ENCODE peak calls at places on chromosomes 3 and 15, in five cellular contexts. L is stimulated activated naive CD8-positive, alpha-beta T cell treated with anti-CD3 and anti-CD28 coated beads, Interleukin-15, Interleukin-2, amounts not matched to agents 100 U/mL and 50 U/mL, for 24 hours; Y is COLO829; E is T1000; Z is RWPE1. K is an unnamed sample.

GRCh38 chr3:112568642-112569041 is 6.8 kb downstream of the SLC35A5 start:
- DNase-seq in L (no peak), Z (peak), E (no peak), Y (no peak), K (peak)

GRCh38 chr3:145942052-145942451 is 218.9 kb downstream of the PLOD2 start:
- DNase-seq in E (no peak), L (no peak), Z (no peak), Y (no peak), K (no peak)

GRCh38 chr3:98002717-98003116 is 30.5 kb upstream of the RIOX2 start:
- DNase-seq in L (no peak), Z (no peak), E (no peak), Y (no peak), K (no peak)

GRCh38 chr3:32502944-32503286 is 263 bp upstream of the CMTM6 start:
- DNase-seq in L (no peak), Y (no peak), Z (no peak), E (no peak), K (no peak)

GRCh38 chr3:127588675-127589577 is 1.6 kb downstream of the TPRA1 start:
- DNase-seq in Y (no peak), E (peak), Z (peak), L (peak), K (peak)

GRCh38 chr3:126352476-126353454 is 4.4 kb downstream of the KLF15 start:
- DNase-seq in E (no peak), Y (no peak), L (no peak), Z (no peak), K (no peak)

GRCh38 chr3:128479558-128480086 is 12.9 kb upstream of the DNAJB8 start:
- DNase-seq in Y (no peak), L (no peak), Z (no peak), E (no peak), K (no peak)

GRCh38 chr3:169280010-169280585 is 383.4 kb downstream of the MECOM start:
- DNase-seq in L (no peak), Y (no peak), Z (no peak), E (no peak), K (no peak)

GRCh38 chr15:94929282-94929681 is 697.9 kb downstream of the MCTP2 start:
- DNase-seq in Z (no peak), L (no peak), Y (no peak), E (no peak), K (no peak)

GRCh38 chr3:72381584-72381983 is 466.7 kb downstream of the SHQ1 start:
- DNase-seq in L (no peak), E (no peak), Y (no peak), Z (no peak), K (no peak)

GRCh38 chr3:59422312-59422711 is 372.5 kb upstream of the CFAP20DC start:
- DNase-seq in Z (peak), Y (peak), L (no peak), E (no peak), K (no peak)

GRCh38 chr3:189167027-189167766 is 4.6 kb upstream of the TPRG1 start:
- DNase-seq in L (no peak), Z (peak), E (no peak), Y (no peak), K (no peak)

GRCh38 chr3:49500408-49501257 is 30.6 kb downstream of the DAG1 start:
- DNase-seq in Z (peak), E (peak), Y (peak), L (no peak), K (peak)

GRCh38 chr15:48890375-48890972 is 12.5 kb downstream of the EID1 start:
- DNase-seq in Y (no peak), Z (no peak), L (no peak), E (no peak), K (no peak)

GRCh38 chr3:172461530-172462138 is 13.4 kb upstream of the GHSR start:
- DNase-seq in Y (peak), E (no peak), Z (peak), L (no peak), K (peak)

GRCh38 chr3:100740207-100740606 is 30.9 kb downstream of the TFG start:
- DNase-seq in Z (no peak), E (no peak), Y (no peak), L (peak), K (no peak)

GRCh38 chr3:81936817-81937216 is 175.4 kb upstream of the GBE1 start:
- DNase-seq in Z (no peak), E (no peak), L (no peak), Y (no peak), K (no peak)

GRCh38 chr15:36392666-36393266 is 186.7 kb upstream of the CDIN1 start:
- DNase-seq in L (no peak), Y (no peak), E (no peak), Z (peak), K (no peak)

GRCh38 chr3:4826237-4827100 is 152.8 kb upstream of the BHLHE40 start:
- DNase-seq in Z (peak), E (no peak), L (peak), Y (no peak), K (no peak)

GRCh38 chr3:141933421-141934300 is 57.2 kb downstream of the ATP1B3 start:
- DNase-seq in E (no peak), Y (no peak), Z (no peak), L (no peak), K (no peak)

GRCh38 chr3:172138792-172139507 is 99.6 kb downstream of the FNDC3B start:
- DNase-seq in L (peak), Y (peak), Z (no peak), E (no peak), K (no peak)

K was measured in HTR-8/SVneo.